ENCODE peak calls at places on chromosomes 11 and 22, in five cellular contexts. J is testis, M is AG09319, G is RWPE1, N is endothelial cell. H is an unnamed sample.

GRCh38 chr11:33040862-33041453 is 1.6 kb downstream of the TCP11L1 start:
- DNase-seq in J (no peak), M (no peak), G (no peak), N (no peak), H (no peak)

GRCh38 chr22:19728836-19729235 is 5.5 kb downstream of the GP1BB start:
- DNase-seq in J (no peak), M (no peak), G (no peak), N (no peak), H (no peak)

GRCh38 chr11:76588455-76589325 is 81.9 kb downstream of the LRRC32 start:
- DNase-seq in J (no peak), M (no peak), G (no peak), N (peak; percentile 33), H (no peak)

GRCh38 chr22:17919276-17920144 is 104.9 kb downstream of the MICAL3 start:
- DNase-seq in J (no peak), M (no peak), G (no peak), N (no peak), H (no peak)

GRCh38 chr11:112288021-112288420 is 27.4 kb upstream of the PLET1 start:
- DNase-seq in J (no peak), M (no peak), G (no peak), N (no peak), H (no peak)

GRCh38 chr11:7314811-7315604 is 63.3 kb downstream of the SYT9 start:
- DNase-seq in J (no peak), M (no peak), G (no peak), N (no peak), H (no peak)

GRCh38 chr11:69587454-69588081 is 53.4 kb upstream of the CCND1 start:
- DNase-seq in J (no peak), M (no peak), G (peak; percentile 80), N (no peak), H (no peak)

GRCh38 chr22:26174280-26174679 is 5.0 kb downstream of the SEZ6L start:
- DNase-seq in J (peak; percentile 20), M (no peak), G (no peak), N (peak; percentile 47), H (no peak)

GRCh38 chr11:2555891-2556290 is 111.1 kb downstream of the KCNQ1 start:
- DNase-seq in J (no peak), M (no peak), G (no peak), N (no peak), H (no peak)

GRCh38 chr22:17140022-17140421 is 18.9 kb upstream of the TMEM121B start:
- DNase-seq in J (no peak), M (no peak), G (no peak), N (no peak), H (no peak)

GRCh38 chr22:26483439-26484359 is at the start of the genes HPS4 and SRRD:
- DNase-seq in J (peak; percentile 93), M (peak; percentile 74), G (peak; percentile 80), N (peak; percentile 95), H (peak; percentile 92)

GRCh38 chr11:126026579-126026978 is 36.1 kb downstream of the CDON start:
- DNase-seq in J (no peak), M (no peak), G (no peak), N (no peak), H (no peak)

GRCh38 chr22:38262051-38262795 is 10.6 kb downstream of the TMEM184B start:
- DNase-seq in J (no peak), M (no peak), G (no peak), N (peak; percentile 57), H (peak; percentile 74)

GRCh38 chr11:65493367-65494176 is 5.3 kb upstream of the MALAT1 start:
- DNase-seq in J (no peak), M (peak; percentile 85), G (peak; percentile 88), N (no peak), H (peak; percentile 56)

GRCh38 chr11:59206635-59207034 is 6.1 kb downstream of the MPEG1 start:
- DNase-seq in J (peak; percentile 80), M (no peak), G (no peak), N (peak; percentile 59), H (no peak)

GRCh38 chr11:1227551-1228182 is 4.8 kb downstream of the MUC5B start:
- DNase-seq in J (no peak), M (no peak), G (no peak), N (no peak), H (no peak)

GRCh38 chr11:73228268-73229134 is 10.4 kb downstream of the P2RY2 start:
- DNase-seq in J (no peak), M (no peak), G (no peak), N (no peak), H (no peak)

GRCh38 chr11:102911758-102912481 is 37.1 kb upstream of the MMP12 start:
- DNase-seq in J (no peak), M (no peak), G (no peak), N (no peak), H (no peak)

GRCh38 chr22:20986365-20986764 is 4.3 kb downstream of the LZTR1 start:
- DNase-seq in J (no peak), M (no peak), G (no peak), N (no peak), H (no peak)

GRCh38 chr11:3226846-3227567 is 5.2 kb downstream of the MRGPRE start:
- DNase-seq in J (no peak), M (no peak), G (no peak), N (no peak), H (peak; percentile 7)

GRCh38 chr11:118049771-118050170 is 27.1 kb upstream of the TMPRSS4 start:
- DNase-seq in J (no peak), M (no peak), G (no peak), N (no peak), H (no peak)

GRCh38 chr22:35070451-35071093 is 4.6 kb downstream of the ISX start:
- DNase-seq in J (no peak), M (no peak), G (peak; percentile 2), N (no peak), H (no peak)

GRCh38 chr11:58502004-58502403 is 5.9 kb downstream of the OR5B21 start:
- DNase-seq in J (no peak), M (no peak), G (no peak), N (no peak), H (no peak)

GRCh38 chr11:86218125-86219081 is 26.1 kb upstream of the EED start:
- DNase-seq in J (peak; percentile 75), M (peak; percentile 41), G (peak; percentile 71), N (peak; percentile 72), H (peak; percentile 78)

GRCh38 chr11:86212212-86212611 is 32.3 kb upstream of the EED start:
- DNase-seq in J (no peak), M (no peak), G (no peak), N (no peak), H (no peak)

GRCh38 chr11:86210898-86211297 is 33.7 kb upstream of the EED start:
- DNase-seq in J (no peak), M (peak; percentile 23), G (no peak), N (no peak), H (no peak)

GRCh38 chr11:86211619-86212018 is 32.9 kb upstream of the EED start:
- DNase-seq in J (no peak), M (no peak), G (no peak), N (no peak), H (no peak)

GRCh38 chr11:86214710-86215109 is 29.8 kb upstream of the EED start:
- DNase-seq in J (no peak), M (no peak), G (no peak), N (no peak), H (no peak)
- TF ChIP-seq CTCF in J (no peak), M (no peak), G (no peak), N (no peak), H (no peak)

GRCh38 chr22:23774922-23775436 is 2.3 kb downstream of the MMP11 start:
- DNase-seq in J (no peak), M (no peak), G (no peak), N (no peak), H (no peak)

GRCh38 chr22:23769321-23769965 is 1.7 kb upstream of the CHCHD10 start:
- DNase-seq in J (no peak), M (no peak), G (no peak), N (no peak), H (peak; percentile 33)

GRCh38 chr22:23773247-23774113 is 831 bp downstream of the MMP11 start:
- DNase-seq in J (no peak), M (no peak), G (no peak), N (no peak), H (no peak)

GRCh38 chr22:23774114-23774921 is 1.7 kb downstream of the MMP11 start:
- DNase-seq in J (no peak), M (no peak), G (no peak), N (no peak), H (no peak)

GRCh38 chr22:23772315-23773246 is at the start of gene MMP11:
- DNase-seq in J (peak; percentile 56), M (no peak), G (peak; percentile 44), N (peak; percentile 52), H (peak; percentile 71)
- TF ChIP-seq CTCF in J (no peak), M (no peak), G (peak; percentile 13), N (no peak), H (no peak)

GRCh38 chr22:39405346-39406085 is 5.9 kb downstream of the TAB1 start:
- DNase-seq in J (peak; percentile 53), M (peak; percentile 32), G (no peak), N (no peak), H (peak; percentile 73)
- TF ChIP-seq CTCF in J (no peak), M (peak; percentile 36), G (no peak), N (no peak), H (no peak)

GRCh38 chr11:75376175-75376574 is 23.1 kb upstream of the RPS3 start:
- DNase-seq in J (no peak), M (no peak), G (no peak), N (no peak), H (no peak)
- TF ChIP-seq CTCF in J (no peak), M (no peak), G (no peak), N (no peak), H (no peak)

GRCh38 chr11:94766656-94767291 is 1.4 kb upstream of the AMOTL1 start:
- DNase-seq in J (no peak), M (no peak), G (no peak), N (no peak), H (no peak)

GRCh38 chr11:94767292-94767690 is 865 bp upstream of the AMOTL1 start:
- DNase-seq in J (no peak), M (no peak), G (no peak), N (no peak), H (no peak)

GRCh38 chr11:94768602-94769511 is 701 bp downstream of the AMOTL1 start:
- DNase-seq in J (peak; percentile 36), M (no peak), G (no peak), N (peak; percentile 57), H (peak; percentile 67)

GRCh38 chr11:94769897-94770296 is 1.7 kb downstream of the AMOTL1 start:
- DNase-seq in J (no peak), M (no peak), G (no peak), N (no peak), H (no peak)

DNA sequence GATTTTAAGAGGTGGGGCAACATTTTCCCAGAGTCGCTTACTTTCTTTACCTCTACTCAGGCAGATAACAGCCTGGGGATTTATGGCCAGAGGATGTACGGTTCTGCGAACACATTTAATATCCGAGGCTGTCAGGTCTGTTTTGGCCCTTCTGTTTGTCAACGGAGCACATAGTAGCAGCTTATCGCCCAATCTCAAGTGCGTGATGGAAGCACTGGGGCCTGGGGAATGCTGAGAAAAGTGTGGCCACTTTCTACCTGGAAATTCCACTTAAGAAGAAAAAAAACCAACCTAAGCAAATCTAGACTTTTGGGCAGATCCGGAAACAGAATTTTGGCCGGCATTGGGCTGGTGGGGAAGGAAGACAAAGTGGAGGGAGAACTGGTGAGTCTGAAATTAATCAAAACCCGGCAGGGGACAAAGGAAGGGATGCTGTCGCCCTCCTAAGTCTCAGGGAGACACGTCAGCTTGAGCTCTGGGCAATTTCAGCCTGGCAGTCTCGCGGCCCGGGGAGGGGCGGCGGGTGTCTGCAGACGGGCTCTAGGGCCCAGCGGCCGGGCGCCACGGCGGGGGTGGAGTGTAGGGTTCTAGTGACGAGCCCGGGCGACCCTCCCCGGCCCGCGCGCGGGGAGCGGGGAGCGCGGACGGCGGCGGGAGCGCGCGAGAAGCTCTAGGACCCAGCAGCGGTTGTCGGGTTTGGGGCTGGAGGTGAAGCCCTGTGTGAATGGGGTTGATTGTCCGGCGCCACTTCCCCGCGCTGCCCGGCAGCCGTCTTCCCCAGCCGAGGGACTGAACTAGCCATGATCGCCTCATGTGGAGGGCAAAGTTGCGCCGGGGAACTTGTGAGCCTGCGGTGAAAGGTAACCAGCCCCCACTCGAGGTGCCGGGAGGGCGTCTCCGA is at the start of gene AMOTL1:
- DNase-seq in J (peak; percentile 87), M (peak; percentile 58), G (peak; percentile 68), N (peak; percentile 89), H (peak; percentile 81)
- TF ChIP-seq CTCF in J (no peak), M (peak; percentile 8), G (no peak), N (no peak), H (no peak)